ENCODE peak calls at places on chromosomes 11 and 22, in nine cellular contexts. J is uterus; W is tibial nerve; R is neural progenitor cell; K is IMR-90; Z is CD8-positive, alpha-beta memory T cell; O is psoas muscle; V is A549; S is body of pancreas. B is an unnamed sample.

GRCh38 chr22:29353286-29353685 is 35.1 kb downstream of the AP1B1 start:
- DNase-seq in J (no peak), W (no peak), R (no peak), K (no peak), Z (no peak), O (peak; percentile 53), V (no peak), S (no peak), B (no peak)

GRCh38 chr11:27699242-27699925 is 871 bp downstream of the BDNF start:
- DNase-seq in J (no peak), W (no peak), R (peak; percentile 67), K (peak; percentile 55), Z (no peak), O (no peak), V (peak; percentile 73), S (no peak), B (no peak)

GRCh38 chr11:91265946-91266345 is 958.7 kb upstream of the FAT3 start:
- DNase-seq in J (no peak), W (no peak), R (no peak), K (no peak), Z (no peak), O (no peak), V (no peak), S (no peak), B (no peak)

GRCh38 chr11:68903288-68903630 is 373 bp downstream of the MRPL21 start:
- DNase-seq in J (no peak), W (no peak), R (peak; percentile 15), K (no peak), Z (no peak), O (no peak), V (no peak), S (no peak), B (no peak)

GRCh38 chr22:44448271-44448780 is 49.7 kb downstream of the RTL6 start:
- DNase-seq in J (peak; percentile 66), W (peak; percentile 29), R (no peak), K (peak; percentile 94), Z (no peak), O (peak; percentile 82), V (peak; percentile 83), S (peak; percentile 43), B (no peak)

GRCh38 chr11:117817213-117818035 is 7.1 kb downstream of the FXYD2 start:
- DNase-seq in J (peak; percentile 84), W (peak; percentile 73), R (peak; percentile 89), K (peak; percentile 65), Z (peak; percentile 88), O (peak; percentile 88), V (peak; percentile 70), S (peak; percentile 84), B (peak; percentile 64)

GRCh38 chr11:134145715-134146114 is 76.8 kb downstream of the JAM3 start:
- DNase-seq in J (no peak), W (no peak), R (no peak), K (no peak), Z (no peak), O (no peak), V (no peak), S (no peak), B (no peak)

GRCh38 chr11:58905141-58905715 is 34.1 kb upstream of the GLYATL1 start:
- DNase-seq in J (no peak), W (no peak), R (peak; percentile 81), K (peak; percentile 70), Z (no peak), O (peak; percentile 54), V (no peak), S (no peak), B (no peak)

GRCh38 chr11:116224154-116224888 is 548.5 kb downstream of the BUD13 start:
- DNase-seq in J (peak; percentile 39), W (peak; percentile 18), R (peak; percentile 63), K (peak; percentile 22), Z (no peak), O (no peak), V (peak; percentile 23), S (peak; percentile 52), B (peak; percentile 45)

GRCh38 chr11:65620666-65621065 is 5.1 kb downstream of the PCNX3 start:
- DNase-seq in J (no peak), W (no peak), R (no peak), K (no peak), Z (no peak), O (no peak), V (no peak), S (no peak), B (no peak)

GRCh38 chr11:65621460-65621859 is 5.9 kb downstream of the PCNX3 start:
- DNase-seq in J (no peak), W (no peak), R (no peak), K (no peak), Z (no peak), O (no peak), V (no peak), S (no peak), B (no peak)

GRCh38 chr11:65617990-65618751 is 2.6 kb downstream of the PCNX3 start:
- DNase-seq in J (no peak), W (no peak), R (no peak), K (no peak), Z (no peak), O (no peak), V (no peak), S (no peak), B (no peak)

GRCh38 chr11:65618763-65619162 is 3.2 kb downstream of the PCNX3 start:
- DNase-seq in J (no peak), W (no peak), R (no peak), K (no peak), Z (no peak), O (no peak), V (no peak), S (no peak), B (no peak)

DNA sequence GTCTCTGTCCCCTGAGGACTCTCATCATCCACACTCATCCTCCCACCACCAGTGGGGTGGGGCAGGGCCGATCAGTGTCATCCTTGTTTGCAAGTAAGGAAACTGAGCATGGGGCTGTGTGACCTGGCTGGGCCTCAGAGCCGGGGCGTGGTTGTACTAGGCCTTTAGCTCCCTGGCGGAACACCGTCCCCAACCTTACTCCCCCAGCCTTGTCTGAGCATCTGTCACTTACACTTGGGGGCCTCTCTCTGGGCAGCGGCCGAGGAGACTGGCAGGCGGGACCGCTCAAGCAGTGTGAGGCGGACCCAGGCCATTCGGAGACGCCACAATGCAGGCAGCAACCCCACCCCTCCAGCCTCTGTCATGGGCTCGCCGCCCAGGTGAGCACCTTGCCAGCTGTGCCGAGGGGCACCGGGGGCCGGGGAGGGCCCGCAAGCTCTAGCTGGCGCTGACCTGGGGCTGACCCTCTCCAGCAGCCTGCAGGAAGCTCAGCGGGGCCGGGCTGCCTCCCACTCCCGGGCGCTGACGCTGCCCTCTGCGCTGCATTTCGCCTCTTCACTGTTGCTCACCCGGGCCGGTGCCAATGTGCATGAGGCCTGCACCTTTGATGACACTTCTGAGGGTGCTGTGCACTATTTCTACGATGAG is 3.8 kb downstream of the PCNX3 start:
- DNase-seq in J (no peak), W (no peak), R (no peak), K (no peak), Z (no peak), O (no peak), V (no peak), S (no peak), B (no peak)
- H3K4me1 ChIP-seq in J (no peaks in the 10 kb centered on the region), W (no peaks in the 10 kb centered on the region), R (peaks cover 6% of the 10 kb centered on the region), K (peaks cover 3% of the 10 kb centered on the region), Z (peaks cover 14% of the 10 kb centered on the region), O (peaks cover 15% of the 10 kb centered on the region), V (peaks cover 10% of the 10 kb centered on the region), S (peaks cover 18% of the 10 kb centered on the region), B (peaks cover 20% of the 10 kb centered on the region)

GRCh38 chr22:46077669-46078099 is 72.6 kb upstream of the PPARA start:
- DNase-seq in J (peak; percentile 54), W (peak; percentile 10), R (no peak), K (no peak), Z (no peak), O (peak; percentile 61), V (no peak), S (peak; percentile 26), B (no peak)
- H3K4me3 ChIP-seq in J (peak overlapping the region; percentile 88), W (peak overlapping the region; percentile 95), R (no peak overlapping the region), K (no peak overlapping the region), Z (no peak overlapping the region), O (peak overlapping the region; percentile 95), V (peak overlapping the region; percentile 73), S (no peak overlapping the region), B (no peak overlapping the region)

GRCh38 chr22:36453266-36453607 is 28.2 kb downstream of the TXN2 start:
- DNase-seq in J (no peak), W (no peak), R (no peak), K (no peak), Z (no peak), O (no peak), V (no peak), S (no peak), B (peak; percentile 53)

GRCh38 chr22:36452473-36453265 is 28.8 kb downstream of the TXN2 start:
- DNase-seq in J (no peak), W (no peak), R (no peak), K (no peak), Z (no peak), O (no peak), V (no peak), S (no peak), B (peak; percentile 19)

GRCh38 chr22:36447634-36448033 is 33.8 kb downstream of the TXN2 start:
- DNase-seq in J (no peak), W (no peak), R (no peak), K (no peak), Z (no peak), O (no peak), V (no peak), S (no peak), B (no peak)

GRCh38 chr22:36453855-36454378 is 27.5 kb downstream of the TXN2 start:
- DNase-seq in J (no peak), W (no peak), R (no peak), K (no peak), Z (no peak), O (no peak), V (no peak), S (no peak), B (peak; percentile 16)

DNA sequence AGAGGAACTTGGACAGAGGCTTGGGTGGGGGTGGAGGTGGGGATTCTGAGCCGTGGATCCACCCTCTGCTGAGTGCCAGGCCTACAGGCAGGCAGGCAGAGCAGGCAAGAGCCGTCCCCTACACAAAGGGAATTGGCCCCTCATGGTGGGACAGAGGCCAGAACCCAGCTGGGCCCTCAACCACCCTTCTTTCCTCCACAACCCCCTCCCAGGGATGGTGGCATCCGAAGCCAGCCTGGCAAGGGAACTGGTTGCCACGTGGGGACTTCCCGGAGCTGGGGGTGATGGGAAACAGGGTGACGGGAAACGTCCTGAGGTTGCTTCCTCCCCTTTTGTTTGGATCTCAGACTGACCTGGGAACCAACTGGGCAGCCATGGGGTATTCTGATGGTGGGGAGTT is 31.7 kb downstream of the TXN2 start:
- DNase-seq in J (no peak), W (no peak), R (no peak), K (no peak), Z (no peak), O (no peak), V (no peak), S (peak; percentile 18), B (no peak)
- H3K4me1 ChIP-seq in J (no peaks in the 10 kb centered on the region), W (no peaks in the 10 kb centered on the region), R (no peaks in the 10 kb centered on the region), K (peaks cover 8% of the 10 kb centered on the region), Z (peaks cover 53% of the 10 kb centered on the region), O (peaks cover 38% of the 10 kb centered on the region), V (peaks cover 36% of the 10 kb centered on the region), S (peaks cover 53% of the 10 kb centered on the region), B (peaks cover 35% of the 10 kb centered on the region)

DNA sequence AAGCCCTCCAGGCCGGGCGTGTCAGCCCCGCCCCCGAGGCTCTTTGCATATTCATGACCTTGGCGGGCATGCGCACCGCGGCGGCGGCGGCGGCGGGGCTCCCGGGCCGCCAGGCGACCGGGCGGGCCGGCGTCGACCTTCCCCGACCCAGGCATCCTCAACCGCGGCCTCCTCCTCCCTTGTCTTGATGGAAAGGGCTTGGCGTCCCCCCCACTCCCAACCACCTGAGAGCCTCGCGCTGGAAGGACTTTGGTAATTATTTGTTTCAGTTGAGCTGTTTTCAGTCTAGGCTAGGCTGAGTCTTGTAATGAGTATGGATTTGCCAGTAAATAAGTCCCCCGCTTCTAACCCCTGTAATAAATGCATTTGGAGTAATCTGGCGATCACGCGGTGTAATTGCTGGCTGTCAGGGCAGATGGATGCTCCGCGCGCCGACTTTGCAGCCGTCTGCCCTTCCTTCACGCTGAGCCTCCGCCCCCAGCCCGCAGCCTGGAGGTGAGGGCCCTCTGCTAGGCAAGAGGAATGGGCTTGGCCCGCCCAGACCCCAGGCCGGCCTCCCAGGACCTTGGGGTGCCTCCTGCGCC is 25.2 kb downstream of the FLRT1 start:
- DNase-seq in J (no peak), W (no peak), R (peak; percentile 92), K (no peak), Z (peak; percentile 60), O (peak; percentile 72), V (peak; percentile 34), S (no peak), B (peak; percentile 70)
- H3K4me3 ChIP-seq in J (peak overlapping the region; percentile 23), W (peak overlapping the region; percentile 42), R (peak overlapping the region; percentile 43), K (peak overlapping the region; percentile 56), Z (peak overlapping the region; percentile 58), O (peak overlapping the region; percentile 52), V (peak overlapping the region; percentile 40), S (no peak overlapping the region), B (peak overlapping the region; percentile 54)

B was measured in OCI-LY7.